ENCODE peak calls at places on chromosome 7, in nine cellular contexts. U, O, J, B, E, H, N, G and W are unnamed samples.

GRCh38 chr7:46256870-46257528 is 335.9 kb upstream of the IGFBP3 start:
- DNase-seq in G (peak), H (no peak), O (no peak), N (no peak), E (no peak), B (peak), U (no peak), J (no peak), W (no peak)

GRCh38 chr7:525740-526139 is 6.1 kb upstream of the PDGFA start:
- DNase-seq in H (no peak), U (no peak), J (no peak), N (no peak), O (no peak), B (no peak), E (no peak), G (peak), W (no peak)

GRCh38 chr7:149669121-149669818 is 104.1 kb downstream of the ZNF467 start:
- DNase-seq in H (no peak), U (no peak), E (no peak), G (peak), O (peak), J (peak), N (peak), B (no peak), W (no peak)

GRCh38 chr7:85184599-85185354 is 2.1 kb downstream of the SEMA3D start:
- DNase-seq in E (peak), N (no peak), O (no peak), H (peak), G (peak), U (no peak), J (no peak), B (peak), W (no peak)

GRCh38 chr7:127950233-127950935 is 80.9 kb downstream of the LRRC4 start:
- DNase-seq in O (no peak), B (no peak), E (no peak), N (no peak), H (no peak), G (no peak), J (no peak), U (no peak), W (no peak)

GRCh38 chr7:90574136-90574819 is 21.8 kb upstream of the CDK14 start:
- DNase-seq in U (no peak), J (no peak), O (no peak), H (no peak), B (no peak), G (no peak), N (no peak), E (no peak), W (no peak)

GRCh38 chr7:77205706-77206105 is 6.1 kb upstream of the FGL2 start:
- DNase-seq in N (no peak), E (no peak), G (no peak), H (no peak), O (no peak), B (no peak), U (peak), J (no peak), W (no peak)

GRCh38 chr7:92226981-92227380 is 18.7 kb downstream of the KRIT1 start:
- DNase-seq in G (no peak), J (no peak), H (no peak), B (no peak), E (no peak), N (no peak), O (no peak), U (no peak), W (no peak)

GRCh38 chr7:35565927-35566326 is 129.0 kb downstream of the HERPUD2 start:
- DNase-seq in N (no peak), O (no peak), G (peak), H (no peak), U (no peak), J (peak), B (no peak), E (no peak), W (no peak)

GRCh38 chr7:137539111-137539715 is 195.7 kb upstream of the PTN start:
- DNase-seq in H (no peak), B (no peak), O (peak), J (peak), N (no peak), G (peak), U (peak), E (peak), W (no peak)

GRCh38 chr7:151061241-151062110 is 2.1 kb downstream of the SLC4A2 start:
- DNase-seq in J (no peak), N (peak), H (no peak), U (no peak), E (no peak), G (no peak), O (no peak), B (no peak), W (no peak)

GRCh38 chr7:32502656-32503189 is 7.4 kb downstream of the AVL9 start:
- DNase-seq in G (no peak), O (no peak), E (no peak), U (no peak), H (no peak), B (no peak), J (no peak), N (no peak), W (no peak)

GRCh38 chr7:64307254-64308018 is 6.3 kb upstream of the ZNF736 start:
- DNase-seq in H (peak), J (peak), O (peak), U (peak), B (peak), G (peak), N (no peak), E (peak), W (peak)

GRCh38 chr7:148303295-148304013 is 287.1 kb upstream of the C7orf33 start:
- DNase-seq in H (no peak), G (peak), O (peak), U (no peak), J (peak), B (peak), E (no peak), N (peak), W (no peak)

GRCh38 chr7:102300643-102301211 is 14.1 kb downstream of the SH2B2 start:
- DNase-seq in N (no peak), O (no peak), B (no peak), G (no peak), E (no peak), H (no peak), U (no peak), J (no peak), W (no peak)
- TF ChIP-seq CTCF in N (no peak), O (no peak), B (no peak), G (no peak), E (peak), H (no peak), U (no peak), J (peak), W (peak)

DNA sequence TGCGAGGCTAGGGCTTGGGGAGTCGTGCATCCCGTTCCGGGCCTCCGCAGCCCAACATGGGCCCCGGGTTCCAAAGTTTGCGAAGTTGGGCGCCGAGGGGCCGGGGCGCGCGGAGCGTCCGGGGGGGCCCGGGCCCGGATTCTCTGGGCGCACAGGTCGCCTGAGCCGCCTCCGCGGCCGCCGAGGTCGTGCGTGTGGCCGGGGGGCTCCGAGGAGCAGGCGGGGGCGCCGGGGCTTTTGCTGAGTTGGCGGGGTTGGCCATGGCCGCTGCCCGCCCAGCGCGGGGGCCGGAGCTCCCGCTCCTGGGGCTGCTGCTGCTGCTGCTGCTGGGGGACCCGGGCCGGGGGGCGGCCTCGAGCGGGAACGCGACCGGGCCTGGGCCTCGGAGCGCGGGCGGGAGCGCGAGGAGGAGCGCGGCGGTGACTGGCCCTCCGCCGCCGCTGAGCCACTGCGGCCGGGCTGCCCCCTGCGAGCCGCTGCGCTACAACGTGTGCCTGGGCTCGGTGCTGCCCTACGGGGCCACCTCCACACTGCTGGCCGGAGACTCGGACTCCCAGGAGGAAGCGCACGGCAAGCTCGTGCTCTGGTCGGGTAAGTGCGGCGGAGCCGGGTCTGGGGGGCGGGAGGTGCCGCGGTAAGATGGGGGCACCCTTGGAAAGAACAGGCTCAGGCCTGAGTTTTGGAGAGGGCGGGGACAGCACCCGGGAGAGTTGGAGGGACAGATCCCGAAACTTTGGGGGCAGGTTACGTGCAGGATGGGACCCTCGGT is 643 bp downstream of the SMO start:
- DNase-seq in G (peak), U (no peak), B (peak), J (no peak), H (no peak), N (peak), O (no peak), E (no peak), W (no peak)
- H3K4me3 ChIP-seq in G (peak), U (peak), B (peak), J (peak), H (peak), N (peak), O (peak), E (peak), W (peak)

DNA sequence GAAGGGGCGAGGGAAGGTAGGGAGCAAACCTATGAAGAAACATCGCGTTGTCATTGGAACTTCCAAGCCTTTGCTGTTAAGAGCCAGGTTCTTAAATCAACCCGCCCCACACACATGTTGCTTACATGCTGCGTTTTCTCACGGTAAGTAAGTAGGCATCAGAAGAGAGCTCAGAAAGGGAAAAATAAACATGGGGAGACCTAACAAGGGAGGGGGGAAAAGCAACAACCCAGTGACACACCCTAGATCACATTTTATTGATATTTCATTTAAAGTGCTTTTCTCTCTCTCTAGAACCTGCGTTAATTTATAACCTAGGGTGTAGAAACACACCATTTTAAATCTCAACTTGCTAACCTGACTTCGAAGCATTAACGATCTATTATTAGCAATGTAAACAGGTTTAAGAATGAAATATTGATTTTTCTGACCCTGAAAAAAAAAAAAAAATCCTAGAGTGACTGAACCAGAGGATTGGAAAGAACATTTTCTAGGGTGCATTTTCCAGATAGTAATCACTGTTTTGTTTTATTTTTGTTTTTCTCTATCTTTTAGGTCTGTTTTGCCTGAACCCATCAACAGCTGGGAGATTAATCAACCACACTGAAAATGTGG is 3.2 kb downstream of the HOXA2 start:
- DNase-seq in H (no peak), O (no peak), G (no peak), N (no peak), E (no peak), U (no peak), J (no peak), B (no peak), W (no peak)
- TF ChIP-seq CTCF in H (no peak), O (no peak), G (no peak), N (no peak), E (no peak), U (no peak), J (no peak), B (no peak), W (no peak)

DNA sequence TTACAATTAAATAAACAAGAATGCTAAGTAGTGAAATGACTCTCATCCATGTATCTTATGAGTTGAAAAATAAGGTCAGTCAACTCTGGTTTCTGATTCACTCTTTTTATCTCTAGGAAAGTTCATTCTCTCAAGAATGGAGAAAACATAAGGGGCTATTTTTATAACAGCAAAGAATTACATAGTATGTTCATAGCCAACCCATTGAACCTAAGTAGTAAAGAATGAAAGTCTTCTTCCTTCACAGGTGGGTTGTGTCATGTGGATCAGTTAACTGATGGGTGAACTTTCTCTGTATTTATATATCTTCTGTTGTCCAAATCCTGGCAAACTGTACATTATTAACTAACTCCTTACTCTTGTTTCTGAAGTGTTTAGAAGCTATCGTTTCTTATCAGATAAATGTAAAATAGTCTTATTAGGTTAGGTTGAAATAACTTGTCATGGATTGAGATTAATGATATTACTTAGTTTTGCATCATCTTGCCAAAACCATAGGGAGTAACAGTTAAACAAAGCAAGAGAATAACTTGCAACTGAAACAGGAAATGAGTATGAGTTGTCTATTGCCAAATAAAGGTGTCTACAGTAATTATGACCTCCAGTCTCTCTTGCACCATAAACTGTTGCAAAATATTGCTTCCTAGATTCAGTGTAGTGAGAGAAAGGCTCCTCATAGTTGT is 86.8 kb downstream of the ANKRD7 start:
- DNase-seq in J (peak), B (no peak), E (no peak), G (peak), N (peak), H (no peak), O (peak), U (no peak), W (peak)
- H3K4me3 ChIP-seq in J (no peak), B (no peak), E (no peak), G (no peak), N (no peak), H (no peak), O (no peak), U (no peak), W (no peak)